ENCODE peak calls at places on chromosomes 7 and 10, in eight cellular contexts. One of them, this sample, is unnamed.
A peak's percentile ranks its signal among the peaks of the same experiment; 100 is the strongest.

GRCh38 chr7:17681965-17682364 is 258.3 kb downstream of the SNX13 start:
- DNase-seq in upper lobe of right lung: no peak
- DNase-seq in AG10803: peak; percentile 85
- DNase-seq in spleen: no peak
- DNase-seq in CD8-positive, alpha-beta T cell: no peak
- DNase-seq in heart right ventricle: no peak
- DNase-seq in adrenal gland: no peak
- DNase-seq in right lobe of liver: no peak
- DNase-seq in this sample: peak; percentile 44

GRCh38 chr7:158548726-158549125 is 38.9 kb downstream of the PTPRN2 start:
- DNase-seq in adrenal gland: no peak
- DNase-seq in CD8-positive, alpha-beta T cell: no peak
- DNase-seq in upper lobe of right lung: no peak
- DNase-seq in AG10803: no peak
- DNase-seq in spleen: peak; percentile 68
- DNase-seq in heart right ventricle: no peak
- DNase-seq in right lobe of liver: no peak
- DNase-seq in this sample: no peak

GRCh38 chr7:131157530-131158243 is 170.0 kb upstream of the MKLN1 start:
- DNase-seq in heart right ventricle: no peak
- DNase-seq in spleen: no peak
- DNase-seq in right lobe of liver: no peak
- DNase-seq in upper lobe of right lung: peak; percentile 64
- DNase-seq in adrenal gland: peak; percentile 81
- DNase-seq in AG10803: peak; percentile 91
- DNase-seq in CD8-positive, alpha-beta T cell: no peak
- DNase-seq in this sample: peak; percentile 84

GRCh38 chr10:97109562-97109961 is 76.2 kb downstream of the SLIT1 start:
- DNase-seq in spleen: no peak
- DNase-seq in adrenal gland: no peak
- DNase-seq in AG10803: no peak
- DNase-seq in right lobe of liver: no peak
- DNase-seq in heart right ventricle: no peak
- DNase-seq in CD8-positive, alpha-beta T cell: no peak
- DNase-seq in upper lobe of right lung: no peak
- DNase-seq in this sample: no peak

GRCh38 chr10:99631496-99631895 is 11.3 kb upstream of the SLC25A28 start:
- DNase-seq in heart right ventricle: no peak
- DNase-seq in spleen: no peak
- DNase-seq in AG10803: peak; percentile 34
- DNase-seq in CD8-positive, alpha-beta T cell: no peak
- DNase-seq in right lobe of liver: no peak
- DNase-seq in upper lobe of right lung: no peak
- DNase-seq in adrenal gland: no peak
- DNase-seq in this sample: peak; percentile 16

GRCh38 chr10:843703-844102 is 87.8 kb downstream of the LARP4B start:
- DNase-seq in heart right ventricle: no peak
- DNase-seq in spleen: no peak
- DNase-seq in right lobe of liver: no peak
- DNase-seq in adrenal gland: no peak
- DNase-seq in upper lobe of right lung: no peak
- DNase-seq in CD8-positive, alpha-beta T cell: no peak
- DNase-seq in AG10803: peak; percentile 42
- DNase-seq in this sample: no peak

GRCh38 chr10:15758618-15759017 is 38.9 kb upstream of the ITGA8 start:
- DNase-seq in right lobe of liver: no peak
- DNase-seq in upper lobe of right lung: no peak
- DNase-seq in adrenal gland: no peak
- DNase-seq in AG10803: no peak
- DNase-seq in CD8-positive, alpha-beta T cell: no peak
- DNase-seq in heart right ventricle: no peak
- DNase-seq in spleen: no peak
- DNase-seq in this sample: no peak

GRCh38 chr7:158445421-158446175 is 142.0 kb downstream of the PTPRN2 start:
- DNase-seq in CD8-positive, alpha-beta T cell: no peak
- DNase-seq in heart right ventricle: no peak
- DNase-seq in right lobe of liver: no peak
- DNase-seq in adrenal gland: no peak
- DNase-seq in spleen: no peak
- DNase-seq in upper lobe of right lung: no peak
- DNase-seq in AG10803: no peak
- DNase-seq in this sample: no peak

GRCh38 chr10:24720096-24720495 is 3.6 kb downstream of the ARHGAP21 start:
- DNase-seq in CD8-positive, alpha-beta T cell: no peak
- DNase-seq in heart right ventricle: no peak
- DNase-seq in adrenal gland: no peak
- DNase-seq in right lobe of liver: no peak
- DNase-seq in upper lobe of right lung: no peak
- DNase-seq in spleen: no peak
- DNase-seq in AG10803: no peak
- DNase-seq in this sample: no peak

GRCh38 chr10:71280216-71280615 is 38.8 kb upstream of the SLC29A3 start:
- DNase-seq in right lobe of liver: no peak
- DNase-seq in CD8-positive, alpha-beta T cell: no peak
- DNase-seq in adrenal gland: no peak
- DNase-seq in spleen: no peak
- DNase-seq in upper lobe of right lung: no peak
- DNase-seq in AG10803: no peak
- DNase-seq in heart right ventricle: no peak
- DNase-seq in this sample: no peak

GRCh38 chr7:44769381-44770209 is 20.9 kb downstream of the ZMIZ2 start:
- DNase-seq in AG10803: peak; percentile 77
- DNase-seq in right lobe of liver: no peak
- DNase-seq in heart right ventricle: peak; percentile 21
- DNase-seq in CD8-positive, alpha-beta T cell: no peak
- DNase-seq in adrenal gland: no peak
- DNase-seq in upper lobe of right lung: no peak
- DNase-seq in spleen: no peak
- DNase-seq in this sample: peak; percentile 53

GRCh38 chr7:114959931-114960330 is 38.0 kb downstream of the MDFIC start:
- DNase-seq in spleen: no peak
- DNase-seq in adrenal gland: no peak
- DNase-seq in heart right ventricle: no peak
- DNase-seq in AG10803: no peak
- DNase-seq in CD8-positive, alpha-beta T cell: no peak
- DNase-seq in right lobe of liver: no peak
- DNase-seq in upper lobe of right lung: no peak
- DNase-seq in this sample: peak; percentile 22

GRCh38 chr7:78616539-78616938 is 818.0 kb downstream of the PHTF2 start:
- DNase-seq in AG10803: no peak
- DNase-seq in heart right ventricle: no peak
- DNase-seq in CD8-positive, alpha-beta T cell: no peak
- DNase-seq in right lobe of liver: no peak
- DNase-seq in adrenal gland: no peak
- DNase-seq in upper lobe of right lung: no peak
- DNase-seq in spleen: no peak
- DNase-seq in this sample: no peak

GRCh38 chr10:132229834-132230556 is 43.2 kb downstream of the DPYSL4 start:
- DNase-seq in spleen: peak; percentile 87
- DNase-seq in heart right ventricle: no peak
- DNase-seq in CD8-positive, alpha-beta T cell: peak; percentile 26
- DNase-seq in right lobe of liver: no peak
- DNase-seq in AG10803: no peak
- DNase-seq in upper lobe of right lung: peak; percentile 74
- DNase-seq in adrenal gland: peak; percentile 62
- DNase-seq in this sample: no peak

GRCh38 chr10:21526184-21526951 is 886 bp upstream of the SKIDA1 start:
- DNase-seq in heart right ventricle: peak; percentile 87
- DNase-seq in spleen: peak; percentile 91
- DNase-seq in adrenal gland: peak; percentile 91
- DNase-seq in upper lobe of right lung: peak; percentile 93
- DNase-seq in CD8-positive, alpha-beta T cell: peak; percentile 45
- DNase-seq in AG10803: peak; percentile 88
- DNase-seq in right lobe of liver: peak; percentile 79
- DNase-seq in this sample: peak; percentile 80

GRCh38 chr10:35870665-35871310 is 228.7 kb upstream of the FZD8 start:
- DNase-seq in AG10803: no peak
- DNase-seq in upper lobe of right lung: no peak
- DNase-seq in adrenal gland: no peak
- DNase-seq in CD8-positive, alpha-beta T cell: no peak
- DNase-seq in spleen: no peak
- DNase-seq in heart right ventricle: no peak
- DNase-seq in right lobe of liver: no peak
- DNase-seq in this sample: no peak

GRCh38 chr10:124116771-124117510 is 23.5 kb upstream of the CHST15 start:
- DNase-seq in AG10803: no peak
- DNase-seq in heart right ventricle: no peak
- DNase-seq in spleen: no peak
- DNase-seq in CD8-positive, alpha-beta T cell: no peak
- DNase-seq in right lobe of liver: no peak
- DNase-seq in upper lobe of right lung: no peak
- DNase-seq in adrenal gland: peak; percentile 37
- DNase-seq in this sample: no peak

GRCh38 chr7:100433592-100434296 is 2.6 kb downstream of the PPP1R35 start:
- DNase-seq in spleen: peak; percentile 69
- DNase-seq in AG10803: no peak
- DNase-seq in heart right ventricle: no peak
- DNase-seq in CD8-positive, alpha-beta T cell: no peak
- DNase-seq in right lobe of liver: no peak
- DNase-seq in upper lobe of right lung: no peak
- DNase-seq in adrenal gland: no peak
- DNase-seq in this sample: no peak

GRCh38 chr10:133461841-133462240 is 8.1 kb downstream of the SCART1 start:
- DNase-seq in spleen: no peak
- DNase-seq in heart right ventricle: no peak
- DNase-seq in CD8-positive, alpha-beta T cell: no peak
- DNase-seq in right lobe of liver: no peak
- DNase-seq in adrenal gland: no peak
- DNase-seq in AG10803: no peak
- DNase-seq in upper lobe of right lung: no peak
- DNase-seq in this sample: no peak

GRCh38 chr10:62614389-62615157 is 189.9 kb upstream of the ADO start:
- DNase-seq in heart right ventricle: no peak
- DNase-seq in adrenal gland: no peak
- DNase-seq in right lobe of liver: no peak
- DNase-seq in upper lobe of right lung: no peak
- DNase-seq in AG10803: peak; percentile 70
- DNase-seq in CD8-positive, alpha-beta T cell: no peak
- DNase-seq in spleen: no peak
- DNase-seq in this sample: no peak

GRCh38 chr10:28587970-28588290 is 55.0 kb downstream of the WAC start:
- DNase-seq in adrenal gland: no peak
- DNase-seq in heart right ventricle: no peak
- DNase-seq in CD8-positive, alpha-beta T cell: no peak
- DNase-seq in right lobe of liver: no peak
- DNase-seq in upper lobe of right lung: no peak
- DNase-seq in spleen: no peak
- DNase-seq in AG10803: peak; percentile 46
- DNase-seq in this sample: peak; percentile 79

GRCh38 chr7:150368884-150369739 is 490 bp downstream of the REPIN1 start:
- DNase-seq in AG10803: peak; percentile 78
- DNase-seq in heart right ventricle: peak; percentile 85
- DNase-seq in CD8-positive, alpha-beta T cell: peak; percentile 42
- DNase-seq in spleen: peak; percentile 93
- DNase-seq in right lobe of liver: peak; percentile 75
- DNase-seq in upper lobe of right lung: peak; percentile 84
- DNase-seq in adrenal gland: peak; percentile 82
- DNase-seq in this sample: peak; percentile 67

GRCh38 chr10:94963901-94964300 is 25.4 kb downstream of the CYP2C9 start:
- DNase-seq in AG10803: peak; percentile 20
- DNase-seq in CD8-positive, alpha-beta T cell: no peak
- DNase-seq in adrenal gland: no peak
- DNase-seq in right lobe of liver: no peak
- DNase-seq in spleen: no peak
- DNase-seq in upper lobe of right lung: no peak
- DNase-seq in heart right ventricle: no peak
- DNase-seq in this sample: peak; percentile 42

DNA sequence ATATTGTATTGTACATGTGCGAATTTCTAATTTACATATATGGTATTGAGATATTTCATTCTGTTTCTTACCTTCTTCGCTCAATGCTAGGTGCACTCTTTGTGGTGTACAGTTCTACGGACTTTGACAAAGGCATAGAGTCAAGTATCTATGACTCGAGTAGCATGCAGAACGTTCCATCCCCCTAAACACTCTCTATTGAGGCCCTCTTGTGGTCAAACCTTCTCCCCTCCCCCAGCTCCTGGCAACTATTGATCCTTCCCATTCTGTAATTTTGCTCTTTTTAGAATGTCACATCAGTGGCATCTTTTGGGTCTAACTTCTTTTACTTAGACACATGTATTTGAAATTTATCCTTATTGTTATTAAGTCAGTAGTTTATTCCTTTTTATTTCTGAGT is 30.7 kb upstream of the GDF10 start:
- DNase-seq in AG10803: no peak
- DNase-seq in upper lobe of right lung: no peak
- DNase-seq in CD8-positive, alpha-beta T cell: no peak
- DNase-seq in heart right ventricle: no peak
- DNase-seq in spleen: no peak
- DNase-seq in adrenal gland: no peak
- DNase-seq in right lobe of liver: no peak
- DNase-seq in this sample: no peak
- TF ChIP-seq CTCF in AG10803: no peak
- TF ChIP-seq CTCF in upper lobe of right lung: peak; percentile 13
- TF ChIP-seq CTCF in CD8-positive, alpha-beta T cell: no peak
- TF ChIP-seq CTCF in heart right ventricle: peak; percentile 28
- TF ChIP-seq CTCF in spleen: no peak
- TF ChIP-seq CTCF in adrenal gland: no peak
- TF ChIP-seq CTCF in right lobe of liver: no peak
- TF ChIP-seq CTCF in this sample: peak; percentile 22

DNA sequence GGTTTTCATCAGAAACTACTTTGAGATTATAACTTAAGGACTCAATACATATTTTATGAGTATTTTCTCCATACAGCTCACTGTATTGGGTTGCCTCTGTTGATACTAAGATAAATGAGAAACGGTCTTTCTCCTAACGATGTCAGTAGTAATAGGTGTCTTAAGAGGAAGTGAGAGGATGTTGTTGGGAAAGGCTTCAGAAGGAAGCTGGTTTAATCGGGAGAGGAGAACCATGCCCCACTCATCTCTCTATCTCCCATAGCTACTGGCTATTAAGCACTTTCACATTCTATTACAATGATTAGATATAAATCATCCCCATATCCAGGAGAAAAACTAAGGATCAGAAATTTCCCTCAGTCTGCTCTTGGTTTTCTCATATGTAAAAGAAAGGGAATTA is 2.0 kb downstream of the CLEC5A start:
- DNase-seq in spleen: no peak
- DNase-seq in AG10803: no peak
- DNase-seq in right lobe of liver: no peak
- DNase-seq in CD8-positive, alpha-beta T cell: no peak
- DNase-seq in heart right ventricle: no peak
- DNase-seq in adrenal gland: no peak
- DNase-seq in upper lobe of right lung: no peak
- DNase-seq in this sample: no peak
- H3K4me3 ChIP-seq in spleen: no peak overlapping the region
- H3K4me3 ChIP-seq in AG10803: no peak overlapping the region
- H3K4me3 ChIP-seq in right lobe of liver: no peak overlapping the region
- H3K4me3 ChIP-seq in CD8-positive, alpha-beta T cell: no peak overlapping the region
- H3K4me3 ChIP-seq in heart right ventricle: no peak overlapping the region
- H3K4me3 ChIP-seq in adrenal gland: no peak overlapping the region
- H3K4me3 ChIP-seq in upper lobe of right lung: no peak overlapping the region
- H3K4me3 ChIP-seq in this sample: no peak overlapping the region

GRCh38 chr10:26157734-26158133 is 58.8 kb upstream of the GAD2 start:
- DNase-seq in right lobe of liver: no peak
- DNase-seq in CD8-positive, alpha-beta T cell: no peak
- DNase-seq in AG10803: no peak
- DNase-seq in adrenal gland: no peak
- DNase-seq in upper lobe of right lung: no peak
- DNase-seq in spleen: no peak
- DNase-seq in heart right ventricle: no peak
- DNase-seq in this sample: no peak
- TF ChIP-seq CTCF in right lobe of liver: no peak
- TF ChIP-seq CTCF in CD8-positive, alpha-beta T cell: no peak
- TF ChIP-seq CTCF in AG10803: no peak
- TF ChIP-seq CTCF in adrenal gland: no peak
- TF ChIP-seq CTCF in upper lobe of right lung: no peak
- TF ChIP-seq CTCF in spleen: no peak
- TF ChIP-seq CTCF in heart right ventricle: no peak
- TF ChIP-seq CTCF in this sample: no peak

GRCh38 chr10:43322769-43323168 is 48.7 kb upstream of the FXYD4 start:
- DNase-seq in heart right ventricle: peak; percentile 88
- DNase-seq in right lobe of liver: peak; percentile 78
- DNase-seq in upper lobe of right lung: peak; percentile 94
- DNase-seq in spleen: peak; percentile 93
- DNase-seq in adrenal gland: peak; percentile 95
- DNase-seq in AG10803: no peak
- DNase-seq in CD8-positive, alpha-beta T cell: peak; percentile 68
- DNase-seq in this sample: peak; percentile 74
- H3K4me3 ChIP-seq in heart right ventricle: peak overlapping the region; percentile 40
- H3K4me3 ChIP-seq in right lobe of liver: no peak overlapping the region
- H3K4me3 ChIP-seq in upper lobe of right lung: peak overlapping the region; percentile 39
- H3K4me3 ChIP-seq in spleen: peak overlapping the region; percentile 19
- H3K4me3 ChIP-seq in adrenal gland: peak overlapping the region; percentile 35
- H3K4me3 ChIP-seq in AG10803: no peak overlapping the region
- H3K4me3 ChIP-seq in CD8-positive, alpha-beta T cell: no peak overlapping the region
- H3K4me3 ChIP-seq in this sample: peak overlapping the region; percentile 14